ENCODE peak calls at places on chromosomes 1 and 21, in nine cellular contexts. One of them, this sample, is unnamed.

GRCh38 chr1:79899914-79900313 is 893.4 kb upstream of the ADGRL4 start:
- DNase-seq in fibroblast of the aortic adventitia: peak
- DNase-seq in activated naive CD4-positive, alpha-beta T cell: no peak
- DNase-seq in stimulated activated CD4-positive, alpha-beta T cell treated with anti-CD3 and anti-CD28 coated beads, TNF-alpha, amount 100 ng/mL, for 24 hours: no peak
- DNase-seq in GM12864: no peak
- DNase-seq in H4: peak
- DNase-seq in uterus: no peak
- DNase-seq in lung microvascular endothelial cell: peak
- DNase-seq in upper lobe of left lung: no peak
- DNase-seq in this sample: peak

GRCh38 chr1:223810586-223810985 is 35.2 kb downstream of the TP53BP2 start:
- DNase-seq in stimulated activated CD4-positive, alpha-beta T cell treated with anti-CD3 and anti-CD28 coated beads, TNF-alpha, amount 100 ng/mL, for 24 hours: no peak
- DNase-seq in upper lobe of left lung: no peak
- DNase-seq in fibroblast of the aortic adventitia: no peak
- DNase-seq in H4: no peak
- DNase-seq in lung microvascular endothelial cell: peak
- DNase-seq in GM12864: no peak
- DNase-seq in activated naive CD4-positive, alpha-beta T cell: no peak
- DNase-seq in uterus: no peak
- DNase-seq in this sample: no peak

GRCh38 chr1:115838426-115838804 is 2.5 kb downstream of the NHLH2 start:
- DNase-seq in H4: no peak
- DNase-seq in fibroblast of the aortic adventitia: no peak
- DNase-seq in uterus: no peak
- DNase-seq in activated naive CD4-positive, alpha-beta T cell: no peak
- DNase-seq in lung microvascular endothelial cell: no peak
- DNase-seq in stimulated activated CD4-positive, alpha-beta T cell treated with anti-CD3 and anti-CD28 coated beads, TNF-alpha, amount 100 ng/mL, for 24 hours: no peak
- DNase-seq in GM12864: no peak
- DNase-seq in upper lobe of left lung: no peak
- DNase-seq in this sample: no peak

GRCh38 chr1:39635871-39636210 is 3.6 kb downstream of the HEYL start:
- DNase-seq in stimulated activated CD4-positive, alpha-beta T cell treated with anti-CD3 and anti-CD28 coated beads, TNF-alpha, amount 100 ng/mL, for 24 hours: no peak
- DNase-seq in fibroblast of the aortic adventitia: no peak
- DNase-seq in lung microvascular endothelial cell: no peak
- DNase-seq in H4: no peak
- DNase-seq in upper lobe of left lung: no peak
- DNase-seq in activated naive CD4-positive, alpha-beta T cell: no peak
- DNase-seq in uterus: no peak
- DNase-seq in GM12864: no peak
- DNase-seq in this sample: no peak

GRCh38 chr1:17282836-17283235 is 25.2 kb upstream of the PADI4 start:
- DNase-seq in stimulated activated CD4-positive, alpha-beta T cell treated with anti-CD3 and anti-CD28 coated beads, TNF-alpha, amount 100 ng/mL, for 24 hours: no peak
- DNase-seq in activated naive CD4-positive, alpha-beta T cell: no peak
- DNase-seq in H4: no peak
- DNase-seq in uterus: no peak
- DNase-seq in upper lobe of left lung: no peak
- DNase-seq in lung microvascular endothelial cell: no peak
- DNase-seq in fibroblast of the aortic adventitia: no peak
- DNase-seq in GM12864: no peak
- DNase-seq in this sample: no peak

GRCh38 chr1:151196292-151196800 is 2.0 kb upstream of the PIP5K1A start:
- DNase-seq in upper lobe of left lung: peak
- DNase-seq in lung microvascular endothelial cell: peak
- DNase-seq in GM12864: peak
- DNase-seq in fibroblast of the aortic adventitia: peak
- DNase-seq in activated naive CD4-positive, alpha-beta T cell: no peak
- DNase-seq in H4: peak
- DNase-seq in uterus: peak
- DNase-seq in stimulated activated CD4-positive, alpha-beta T cell treated with anti-CD3 and anti-CD28 coated beads, TNF-alpha, amount 100 ng/mL, for 24 hours: no peak
- DNase-seq in this sample: peak

GRCh38 chr21:46639489-46640386 is 4.3 kb downstream of the PRMT2 start:
- DNase-seq in fibroblast of the aortic adventitia: peak
- DNase-seq in lung microvascular endothelial cell: peak
- DNase-seq in H4: no peak
- DNase-seq in uterus: no peak
- DNase-seq in upper lobe of left lung: no peak
- DNase-seq in activated naive CD4-positive, alpha-beta T cell: no peak
- DNase-seq in stimulated activated CD4-positive, alpha-beta T cell treated with anti-CD3 and anti-CD28 coated beads, TNF-alpha, amount 100 ng/mL, for 24 hours: no peak
- DNase-seq in GM12864: no peak
- DNase-seq in this sample: peak

GRCh38 chr1:26838474-26839338 is 12.2 kb downstream of the ZDHHC18 start:
- DNase-seq in uterus: no peak
- DNase-seq in activated naive CD4-positive, alpha-beta T cell: no peak
- DNase-seq in lung microvascular endothelial cell: peak
- DNase-seq in H4: no peak
- DNase-seq in fibroblast of the aortic adventitia: no peak
- DNase-seq in GM12864: peak
- DNase-seq in upper lobe of left lung: no peak
- DNase-seq in stimulated activated CD4-positive, alpha-beta T cell treated with anti-CD3 and anti-CD28 coated beads, TNF-alpha, amount 100 ng/mL, for 24 hours: no peak
- DNase-seq in this sample: no peak

GRCh38 chr21:41171210-41171609 is 3.2 kb downstream of the BACE2 start:
- DNase-seq in uterus: no peak
- DNase-seq in H4: peak
- DNase-seq in activated naive CD4-positive, alpha-beta T cell: no peak
- DNase-seq in GM12864: no peak
- DNase-seq in lung microvascular endothelial cell: peak
- DNase-seq in stimulated activated CD4-positive, alpha-beta T cell treated with anti-CD3 and anti-CD28 coated beads, TNF-alpha, amount 100 ng/mL, for 24 hours: no peak
- DNase-seq in upper lobe of left lung: peak
- DNase-seq in fibroblast of the aortic adventitia: peak
- DNase-seq in this sample: no peak

GRCh38 chr1:63710776-63711175 is 63.0 kb upstream of the ROR1 start:
- DNase-seq in GM12864: no peak
- DNase-seq in fibroblast of the aortic adventitia: no peak
- DNase-seq in uterus: no peak
- DNase-seq in H4: no peak
- DNase-seq in upper lobe of left lung: no peak
- DNase-seq in lung microvascular endothelial cell: no peak
- DNase-seq in stimulated activated CD4-positive, alpha-beta T cell treated with anti-CD3 and anti-CD28 coated beads, TNF-alpha, amount 100 ng/mL, for 24 hours: no peak
- DNase-seq in activated naive CD4-positive, alpha-beta T cell: no peak
- DNase-seq in this sample: no peak

GRCh38 chr1:179369751-179370341 is 4.1 kb downstream of the AXDND1 start:
- DNase-seq in fibroblast of the aortic adventitia: peak
- DNase-seq in uterus: no peak
- DNase-seq in lung microvascular endothelial cell: peak
- DNase-seq in upper lobe of left lung: no peak
- DNase-seq in activated naive CD4-positive, alpha-beta T cell: no peak
- DNase-seq in stimulated activated CD4-positive, alpha-beta T cell treated with anti-CD3 and anti-CD28 coated beads, TNF-alpha, amount 100 ng/mL, for 24 hours: no peak
- DNase-seq in GM12864: no peak
- DNase-seq in H4: peak
- DNase-seq in this sample: peak